ENCODE peak calls at places on chromosomes 12 and 14, in ten cellular contexts. P, C, L, M, E, N, F, B, Y and A are unnamed samples.

GRCh38 chr12:76874027-76874426 is 4.8 kb downstream of the CSRP2 start:
- DNase-seq in E (no peak), Y (no peak), N (no peak), L (no peak), F (no peak), M (no peak), B (no peak), P (no peak), C (no peak), A (no peak)

GRCh38 chr12:10031318-10031717 is 836 bp downstream of the CLEC9A start:
- DNase-seq in Y (no peak), B (peak; percentile 24), N (no peak), E (peak; percentile 14), F (no peak), L (no peak), M (no peak), P (no peak), C (no peak), A (no peak)

GRCh38 chr14:35050652-35051051 is 4.6 kb downstream of the FAM177A1 start:
- DNase-seq in C (no peak), M (no peak), P (no peak), E (peak; percentile 62), F (no peak), L (peak; percentile 66), Y (no peak), N (no peak), B (peak; percentile 72), A (peak; percentile 47)

GRCh38 chr14:83860757-83861156 is 1669.2 kb upstream of the FLRT2 start:
- DNase-seq in B (peak; percentile 33), N (no peak), L (no peak), Y (no peak), E (no peak), P (no peak), C (no peak), F (no peak), M (no peak), A (no peak)

GRCh38 chr14:34926552-34926951 is 51.4 kb upstream of the BAZ1A start:
- DNase-seq in N (no peak), L (peak; percentile 30), Y (no peak), C (no peak), M (no peak), E (peak; percentile 52), B (peak; percentile 56), F (no peak), P (no peak), A (no peak)

GRCh38 chr14:93717222-93717967 is 70.9 kb downstream of the PRIMA1 start:
- DNase-seq in F (no peak), N (no peak), M (no peak), L (no peak), P (peak; percentile 53), Y (no peak), C (no peak), B (no peak), E (no peak), A (no peak)

GRCh38 chr14:101820283-101820798 is 58.8 kb downstream of the PPP2R5C start:
- DNase-seq in E (no peak), M (no peak), B (no peak), N (no peak), Y (no peak), F (no peak), L (no peak), P (no peak), C (no peak), A (no peak)

GRCh38 chr14:95370076-95370475 is 50.4 kb upstream of the CLMN start:
- DNase-seq in B (no peak), F (no peak), C (no peak), Y (no peak), N (no peak), L (no peak), M (no peak), P (no peak), E (no peak), A (no peak)

GRCh38 chr12:57173089-57173488 is 25.7 kb upstream of the LRP1-AS start:
- DNase-seq in M (no peak), C (no peak), L (peak; percentile 42), P (no peak), B (no peak), N (no peak), Y (no peak), F (peak; percentile 71), E (no peak), A (no peak)

GRCh38 chr14:101507306-101508150 is 53.8 kb upstream of the DIO3 start:
- DNase-seq in P (peak; percentile 57), N (no peak), E (no peak), B (no peak), Y (peak; percentile 51), M (no peak), L (no peak), F (no peak), C (no peak), A (no peak)

GRCh38 chr12:109247831-109248654 is 61.0 kb downstream of the FOXN4 start:
- DNase-seq in N (peak; percentile 69), M (no peak), P (no peak), E (no peak), F (no peak), L (no peak), B (no peak), Y (no peak), C (no peak), A (no peak)

GRCh38 chr12:77980782-77981181 is 150.1 kb downstream of the NAV3 start:
- DNase-seq in B (no peak), N (no peak), P (no peak), E (peak; percentile 73), Y (no peak), M (no peak), C (no peak), L (peak; percentile 71), F (no peak), A (no peak)

GRCh38 chr12:50276912-50277671 is 6.2 kb downstream of the LIMA1 start:
- DNase-seq in N (no peak), B (peak; percentile 23), E (no peak), P (no peak), Y (no peak), L (no peak), C (no peak), M (no peak), F (no peak), A (no peak)

GRCh38 chr12:50271724-50272247 is 11.5 kb downstream of the LIMA1 start:
- DNase-seq in Y (no peak), F (no peak), L (peak; percentile 64), N (no peak), C (no peak), B (peak; percentile 55), P (no peak), M (no peak), E (peak; percentile 51), A (no peak)

GRCh38 chr12:50275545-50275944 is 7.8 kb downstream of the LIMA1 start:
- DNase-seq in Y (no peak), E (no peak), B (no peak), C (no peak), F (no peak), M (no peak), L (no peak), P (no peak), N (peak; percentile 20), A (no peak)

DNA sequence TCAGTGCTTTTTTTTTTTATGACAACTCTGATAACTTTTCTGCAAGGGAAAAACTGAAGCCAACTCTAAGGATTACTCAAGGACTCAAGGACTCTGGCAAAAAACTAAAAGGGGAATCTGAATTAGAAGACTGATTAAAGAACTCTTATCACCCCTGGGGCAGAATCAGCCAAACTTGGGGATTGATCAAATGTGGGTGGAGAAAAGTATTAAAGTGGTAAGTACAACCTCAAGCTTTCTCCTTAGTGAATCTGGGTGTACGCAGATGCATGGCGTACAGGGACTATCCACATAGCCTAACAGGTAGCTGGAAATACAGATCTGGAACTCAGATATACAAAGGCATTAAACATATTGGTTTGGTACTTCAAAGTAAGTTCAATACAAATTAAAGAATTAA is 7.3 kb downstream of the LIMA1 start:
- DNase-seq in C (no peak), Y (no peak), B (no peak), M (no peak), N (no peak), P (no peak), E (no peak), F (no peak), L (no peak), A (no peak)
- H3K4me1 ChIP-seq in C (peaks cover 55% of the 10 kb centered on the region), Y (peaks cover 13% of the 10 kb centered on the region), B (peaks cover 4% of the 10 kb centered on the region), M (no peaks in the 10 kb centered on the region), N (peaks cover 25% of the 10 kb centered on the region), P (no peaks in the 10 kb centered on the region), E (no peaks in the 10 kb centered on the region), F (no peaks in the 10 kb centered on the region), L (peaks cover 30% of the 10 kb centered on the region), A (peaks cover 16% of the 10 kb centered on the region)

DNA sequence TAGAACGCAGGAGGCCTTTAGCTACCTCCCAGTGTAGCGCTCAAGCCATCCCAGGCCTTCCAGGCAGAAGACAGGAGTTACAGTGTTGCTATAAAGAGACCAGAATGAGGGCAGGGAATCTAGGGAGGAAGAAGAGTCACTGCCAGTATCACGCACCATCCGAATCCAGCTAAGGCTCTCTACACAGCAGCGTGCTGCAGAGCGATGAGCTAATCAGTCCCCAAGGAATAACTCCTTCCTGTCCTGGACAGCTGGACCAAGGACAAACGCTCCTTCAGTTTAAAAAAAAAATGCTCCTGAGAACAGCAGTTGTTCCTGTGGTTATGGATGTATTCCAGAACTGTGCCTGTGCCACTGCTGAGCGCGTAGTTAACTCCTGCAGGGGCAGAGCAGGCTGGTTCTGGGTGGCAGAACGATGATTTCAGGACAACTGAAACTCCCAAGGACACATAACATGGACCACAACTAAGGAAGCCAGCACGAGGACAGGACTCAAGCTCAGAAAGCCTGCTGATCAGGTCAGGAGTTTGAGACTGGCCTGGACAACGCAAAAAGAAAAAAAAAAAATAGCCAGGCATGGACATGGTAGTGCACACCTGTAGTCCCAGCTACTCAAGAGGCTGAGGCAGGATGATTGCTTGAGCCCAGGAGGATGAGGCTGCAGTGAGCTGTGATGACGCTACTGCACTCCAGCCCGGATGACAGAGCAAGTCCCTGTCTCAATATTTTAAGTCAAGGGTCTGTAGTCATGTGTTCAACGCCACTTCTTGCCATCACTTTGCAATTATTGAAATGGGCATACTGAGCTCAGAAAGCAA is 2.6 kb downstream of the IFFO1 start:
- DNase-seq in L (peak; percentile 90), C (no peak), E (peak; percentile 56), P (peak; percentile 81), N (no peak), B (peak; percentile 73), M (no peak), Y (peak; percentile 88), F (no peak), A (peak; percentile 88)
- H3K4me1 ChIP-seq in L (peaks cover 71% of the 10 kb centered on the region), C (no peaks in the 10 kb centered on the region), E (peaks cover 65% of the 10 kb centered on the region), P (no peaks in the 10 kb centered on the region), N (no peaks in the 10 kb centered on the region), B (peaks cover 49% of the 10 kb centered on the region), M (peaks cover 55% of the 10 kb centered on the region), Y (peaks cover 75% of the 10 kb centered on the region), F (peaks cover 10% of the 10 kb centered on the region), A (peaks cover 69% of the 10 kb centered on the region)

GRCh38 chr14:99572173-99572999 is 31.6 kb downstream of the CCDC85C start:
- DNase-seq in L (no peak), Y (no peak), N (peak; percentile 52), C (no peak), M (no peak), B (no peak), E (no peak), F (no peak), P (no peak), A (peak; percentile 69)
- H3K4me1 ChIP-seq in L (peaks cover 9% of the 10 kb centered on the region), Y (peaks cover 83% of the 10 kb centered on the region), N (peaks cover 87% of the 10 kb centered on the region), C (peaks cover 38% of the 10 kb centered on the region), M (peaks cover 8% of the 10 kb centered on the region), B (peaks cover 59% of the 10 kb centered on the region), E (peaks cover 45% of the 10 kb centered on the region), F (peaks cover 73% of the 10 kb centered on the region), P (no peaks in the 10 kb centered on the region), A (peaks cover 52% of the 10 kb centered on the region)

DNA sequence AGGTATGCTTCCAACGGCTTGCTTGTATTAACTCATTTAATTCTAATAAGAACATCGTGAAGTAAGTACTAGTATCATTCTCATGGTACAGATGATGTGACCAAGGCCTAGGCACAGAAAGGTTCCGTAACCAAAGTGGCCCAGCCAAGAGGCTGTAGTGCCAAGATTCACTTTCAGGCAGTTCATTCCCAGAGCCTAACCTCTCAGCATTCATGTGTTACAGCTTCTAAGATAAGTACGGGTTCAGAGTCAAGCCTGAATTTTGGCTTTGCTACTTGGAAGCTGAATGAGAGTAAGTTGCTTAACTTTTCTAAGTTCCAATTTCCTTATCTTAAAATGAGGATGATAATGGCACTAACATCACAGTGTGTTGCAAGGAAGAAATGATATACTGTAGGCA is 379.9 kb downstream of the AEBP2 start:
- DNase-seq in P (peak; percentile 83), C (no peak), F (no peak), N (no peak), Y (peak; percentile 86), B (no peak), M (no peak), E (no peak), L (no peak), A (no peak)
- H3K4me1 ChIP-seq in P (no peaks in the 10 kb centered on the region), C (no peaks in the 10 kb centered on the region), F (no peaks in the 10 kb centered on the region), N (no peaks in the 10 kb centered on the region), Y (no peaks in the 10 kb centered on the region), B (no peaks in the 10 kb centered on the region), M (peaks cover 17% of the 10 kb centered on the region), E (no peaks in the 10 kb centered on the region), L (no peaks in the 10 kb centered on the region), A (no peaks in the 10 kb centered on the region)